ENCODE peak calls at places on chromosomes 7 and 10, in six cellular contexts. I is astrocyte of the spinal cord, S is astrocyte, N is uterus, D is fibroblast of mammary gland, B is body of pancreas. O is an unnamed sample.

GRCh38 chr10:35606423-35606822 is 1.3 kb downstream of the GJD4 start:
- DNase-seq in I (peak), S (peak), N (no peak), D (peak), B (no peak), O (peak)

GRCh38 chr7:2887816-2888215 is 43.7 kb upstream of the GNA12 start:
- DNase-seq in I (no peak), S (no peak), N (no peak), D (no peak), B (no peak), O (no peak)

GRCh38 chr10:86960003-86960862 is 1.8 kb downstream of the SNCG start:
- DNase-seq in I (peak), S (no peak), N (peak), D (peak), B (peak), O (peak)

GRCh38 chr10:114767101-114767588 is 54.4 kb upstream of the FHIP2A start:
- DNase-seq in I (peak), S (peak), N (no peak), D (peak), B (peak), O (peak)

GRCh38 chr7:12540850-12541249 is 29.7 kb upstream of the SCIN start:
- DNase-seq in I (no peak), S (no peak), N (no peak), D (peak), B (no peak), O (peak)

GRCh38 chr7:2209146-2209960 is 23.4 kb downstream of the MAD1L1 start:
- DNase-seq in I (peak), S (peak), N (peak), D (peak), B (peak), O (peak)

GRCh38 chr10:11298116-11298515 is 280.4 kb downstream of the CELF2 start:
- DNase-seq in I (no peak), S (no peak), N (no peak), D (peak), B (no peak), O (peak)

GRCh38 chr10:62186999-62187695 is 81.5 kb downstream of the RTKN2 start:
- DNase-seq in I (no peak), S (peak), N (no peak), D (peak), B (no peak), O (no peak)

GRCh38 chr7:36079446-36080025 is 73.5 kb upstream of the EEPD1 start:
- DNase-seq in I (no peak), S (peak), N (no peak), D (no peak), B (no peak), O (peak)

GRCh38 chr7:143391462-143392404 is 10.6 kb downstream of the ZYX start:
- DNase-seq in I (peak), S (peak), N (peak), D (peak), B (no peak), O (peak)

GRCh38 chr10:102583435-102584417 is 60.6 kb upstream of the TRIM8 start:
- DNase-seq in I (peak), S (peak), N (peak), D (peak), B (peak), O (peak)

GRCh38 chr10:5538892-5539651 is 14.3 kb downstream of the CALML3 start:
- DNase-seq in I (no peak), S (no peak), N (peak), D (no peak), B (peak), O (no peak)

GRCh38 chr10:62085404-62085803 is 183.2 kb downstream of the RTKN2 start:
- DNase-seq in I (no peak), S (no peak), N (no peak), D (no peak), B (no peak), O (no peak)

GRCh38 chr10:94133239-94133638 is 139.5 kb downstream of the PLCE1 start:
- DNase-seq in I (no peak), S (no peak), N (no peak), D (no peak), B (peak), O (no peak)

GRCh38 chr10:56360967-56361841 is at the start of gene ZWINT:
- DNase-seq in I (peak), S (peak), N (peak), D (peak), B (peak), O (peak)

GRCh38 chr7:138875794-138876193 is 77.8 kb upstream of the ATP6V0A4 start:
- DNase-seq in I (peak), S (peak), N (no peak), D (peak), B (no peak), O (peak)

GRCh38 chr7:116561697-116562483 is 37.1 kb downstream of the CAV1 start:
- DNase-seq in I (peak), S (peak), N (peak), D (peak), B (no peak), O (no peak)

GRCh38 chr10:18381679-18382078 is 241.5 kb downstream of the CACNB2 start:
- DNase-seq in I (no peak), S (no peak), N (no peak), D (no peak), B (no peak), O (no peak)
- TF ChIP-seq CTCF in I (no peak), S (no peak), N (no peak), D (no peak), B (no peak), O (no peak)

GRCh38 chr10:124497196-124497990 is 35.8 kb downstream of the LHPP start:
- DNase-seq in I (no peak), S (no peak), N (no peak), D (no peak), B (no peak), O (no peak)
- H3K4me3 ChIP-seq in I (no peak), S (no peak), N (no peak), D (no peak), B (no peak), O (no peak)

DNA sequence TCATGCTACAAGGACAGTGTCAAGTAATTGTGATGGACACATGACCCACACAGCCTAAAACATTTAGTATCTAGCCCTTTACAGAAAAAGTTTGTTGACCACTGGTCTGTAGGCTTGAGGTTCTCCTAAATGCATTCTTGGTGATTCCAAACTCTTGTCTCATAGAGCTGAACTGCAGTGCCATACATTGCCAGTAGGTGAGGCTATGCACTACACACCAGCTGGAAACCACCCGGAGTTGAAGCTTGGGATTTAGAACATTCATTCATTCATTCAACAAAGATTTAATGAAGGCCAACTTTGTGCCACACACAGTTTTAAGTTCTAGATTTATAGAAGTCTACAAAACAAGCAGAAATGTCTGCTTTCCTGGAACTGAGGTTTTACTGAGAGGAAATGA is 77.3 kb upstream of the TCF7L2 start:
- DNase-seq in I (no peak), S (no peak), N (no peak), D (peak), B (no peak), O (no peak)
- TF ChIP-seq CTCF in I (peak), S (peak), N (no peak), D (peak), B (no peak), O (peak)

DNA sequence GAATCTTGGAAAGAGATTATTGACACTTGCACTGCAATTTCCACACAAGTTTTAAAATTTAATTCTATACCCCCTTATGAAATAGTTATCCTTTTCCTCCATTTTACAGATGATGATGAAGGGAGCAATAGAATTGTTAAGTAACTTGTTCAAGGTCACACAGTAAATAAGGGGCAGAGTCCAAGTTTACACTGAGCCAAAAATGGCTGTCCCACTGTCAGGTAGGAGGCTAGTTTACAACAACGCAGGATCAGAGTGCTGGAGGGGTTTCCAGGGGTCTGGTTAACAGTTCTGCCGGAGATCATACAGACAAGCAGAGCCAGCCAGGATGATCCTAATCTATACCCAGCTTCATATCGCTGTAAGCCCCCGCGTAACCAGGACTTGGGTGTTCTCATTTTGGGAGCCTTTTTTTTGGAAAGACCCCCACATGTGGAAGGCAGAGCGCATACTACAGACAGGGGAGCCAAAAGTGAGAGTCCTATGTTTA is 566 bp upstream of the UNC5B start:
- DNase-seq in I (no peak), S (no peak), N (no peak), D (no peak), B (no peak), O (no peak)
- H3K4me3 ChIP-seq in I (peak), S (peak), N (peak), D (peak), B (no peak), O (peak)

O was measured in choroid plexus epithelial cell.